ENCODE peak calls at places on chromosomes 16 and 17, in four cellular contexts. One of them, this sample, is unnamed. For H3K9me3 and H3K4me1, the result is how much of the 10 kb centered on the place peaks cover.

GRCh38 chr17:38507921-38508569 is 79.8 kb downstream of the ARHGAP23 start:
- DNase-seq in effector memory CD4-positive, alpha-beta T cell: no peak
- DNase-seq in lower lobe of right lung: no peak
- DNase-seq in tibial artery: no peak
- DNase-seq in this sample: no peak

GRCh38 chr17:50604470-50604869 is 30.2 kb upstream of the ABCC3 start:
- DNase-seq in effector memory CD4-positive, alpha-beta T cell: no peak
- DNase-seq in tibial artery: no peak
- DNase-seq in lower lobe of right lung: peak
- DNase-seq in this sample: no peak

GRCh38 chr17:74206332-74206818 is 2.9 kb downstream of the RPL38 start:
- DNase-seq in effector memory CD4-positive, alpha-beta T cell: no peak
- DNase-seq in tibial artery: no peak
- DNase-seq in lower lobe of right lung: no peak
- DNase-seq in this sample: no peak

GRCh38 chr17:40956401-40957254 is 10.1 kb downstream of the KRT39 start:
- DNase-seq in lower lobe of right lung: no peak
- DNase-seq in tibial artery: no peak
- DNase-seq in effector memory CD4-positive, alpha-beta T cell: no peak
- DNase-seq in this sample: no peak

GRCh38 chr17:51144266-51145022 is 8.9 kb upstream of the NME1 start:
- DNase-seq in lower lobe of right lung: no peak
- DNase-seq in tibial artery: no peak
- DNase-seq in effector memory CD4-positive, alpha-beta T cell: no peak
- DNase-seq in this sample: no peak

GRCh38 chr17:50487213-50488096 is 8.8 kb downstream of the RSAD1 start:
- DNase-seq in effector memory CD4-positive, alpha-beta T cell: no peak
- DNase-seq in tibial artery: no peak
- DNase-seq in lower lobe of right lung: no peak
- DNase-seq in this sample: no peak

GRCh38 chr17:63311416-63311937 is 134.6 kb downstream of the CYB561 start:
- DNase-seq in lower lobe of right lung: no peak
- DNase-seq in effector memory CD4-positive, alpha-beta T cell: no peak
- DNase-seq in tibial artery: no peak
- DNase-seq in this sample: no peak

GRCh38 chr17:72946126-72946525 is 146.4 kb downstream of the SLC39A11 start:
- DNase-seq in tibial artery: no peak
- DNase-seq in effector memory CD4-positive, alpha-beta T cell: no peak
- DNase-seq in lower lobe of right lung: no peak
- DNase-seq in this sample: no peak

GRCh38 chr16:66899945-66900688 is 18.6 kb downstream of the CDH16 start:
- DNase-seq in lower lobe of right lung: peak
- DNase-seq in tibial artery: peak
- DNase-seq in effector memory CD4-positive, alpha-beta T cell: no peak
- DNase-seq in this sample: no peak

GRCh38 chr17:74768069-74768762 is 7.9 kb downstream of the NAT9 start:
- DNase-seq in effector memory CD4-positive, alpha-beta T cell: no peak
- DNase-seq in tibial artery: peak
- DNase-seq in lower lobe of right lung: no peak
- DNase-seq in this sample: no peak

GRCh38 chr17:27379863-27380533 is 76.2 kb upstream of the KSR1 start:
- DNase-seq in tibial artery: peak
- DNase-seq in effector memory CD4-positive, alpha-beta T cell: no peak
- DNase-seq in lower lobe of right lung: peak
- DNase-seq in this sample: no peak

GRCh38 chr17:19460695-19461094 is 49.7 kb downstream of the RNF112 start:
- DNase-seq in effector memory CD4-positive, alpha-beta T cell: no peak
- DNase-seq in tibial artery: no peak
- DNase-seq in lower lobe of right lung: no peak
- DNase-seq in this sample: no peak

GRCh38 chr17:77258638-77259037 is 117.9 kb downstream of the SEC14L1 start:
- DNase-seq in effector memory CD4-positive, alpha-beta T cell: no peak
- DNase-seq in lower lobe of right lung: no peak
- DNase-seq in tibial artery: no peak
- DNase-seq in this sample: no peak

GRCh38 chr16:17416461-17417221 is 54.1 kb downstream of the XYLT1 start:
- DNase-seq in lower lobe of right lung: peak
- DNase-seq in tibial artery: no peak
- DNase-seq in effector memory CD4-positive, alpha-beta T cell: no peak
- DNase-seq in this sample: peak

GRCh38 chr17:61699694-61700093 is 108.7 kb upstream of the NACA2 start:
- DNase-seq in tibial artery: no peak
- DNase-seq in lower lobe of right lung: no peak
- DNase-seq in effector memory CD4-positive, alpha-beta T cell: no peak
- DNase-seq in this sample: no peak

GRCh38 chr17:61700252-61700651 is 109.2 kb upstream of the NACA2 start:
- DNase-seq in effector memory CD4-positive, alpha-beta T cell: no peak
- DNase-seq in lower lobe of right lung: no peak
- DNase-seq in tibial artery: no peak
- DNase-seq in this sample: no peak

GRCh38 chr17:61702450-61702849 is 111.4 kb upstream of the NACA2 start:
- DNase-seq in effector memory CD4-positive, alpha-beta T cell: no peak
- DNase-seq in lower lobe of right lung: no peak
- DNase-seq in tibial artery: no peak
- DNase-seq in this sample: no peak

GRCh38 chr17:61701978-61702377 is 111.0 kb upstream of the NACA2 start:
- DNase-seq in lower lobe of right lung: no peak
- DNase-seq in effector memory CD4-positive, alpha-beta T cell: no peak
- DNase-seq in tibial artery: no peak
- DNase-seq in this sample: no peak

GRCh38 chr17:61701334-61701733 is 110.3 kb upstream of the NACA2 start:
- DNase-seq in tibial artery: no peak
- DNase-seq in lower lobe of right lung: no peak
- DNase-seq in effector memory CD4-positive, alpha-beta T cell: no peak
- DNase-seq in this sample: no peak
- H3K9me3 ChIP-seq in tibial artery: under half
- H3K9me3 ChIP-seq in lower lobe of right lung: under half
- H3K9me3 ChIP-seq in effector memory CD4-positive, alpha-beta T cell: under half
- H3K9me3 ChIP-seq in this sample: under half

DNA sequence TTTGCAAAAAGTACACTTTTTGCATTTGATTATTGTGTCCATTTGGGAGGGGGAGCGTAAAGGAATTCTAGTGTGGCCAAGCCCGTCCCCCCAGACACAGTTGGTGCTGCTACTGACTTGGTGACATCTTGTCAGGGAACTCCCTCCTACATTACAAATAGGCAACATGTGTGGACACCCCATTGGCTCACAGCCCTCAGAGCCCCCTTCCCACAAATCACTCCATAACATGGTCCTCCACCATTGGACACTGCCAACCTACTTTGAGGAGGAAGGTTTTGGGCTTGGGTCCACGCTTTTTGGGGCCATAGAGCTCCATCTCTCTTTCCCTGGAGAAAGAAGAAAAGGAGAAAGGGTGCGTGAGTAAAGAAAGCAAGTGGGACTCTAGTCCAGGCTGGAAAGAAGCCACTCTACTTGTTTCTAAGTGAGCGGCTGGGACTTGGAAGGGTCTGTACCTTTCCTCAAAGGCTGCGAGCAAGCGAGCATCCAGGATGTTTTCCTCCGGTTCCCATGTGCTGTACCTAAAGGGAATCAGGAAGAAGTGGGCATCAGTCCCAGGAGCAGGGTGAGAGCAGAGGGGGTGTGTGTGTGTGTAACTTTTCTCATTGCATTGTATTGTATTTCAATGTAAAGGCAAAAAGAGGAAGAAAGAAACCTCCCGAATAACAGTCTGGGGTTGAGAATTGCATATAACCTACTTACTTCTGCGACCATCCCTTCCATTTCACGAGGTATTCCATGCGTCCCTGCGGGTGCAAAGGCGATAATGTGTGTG is 895 bp downstream of the CBX8 start:
- DNase-seq in lower lobe of right lung: no peak
- DNase-seq in effector memory CD4-positive, alpha-beta T cell: no peak
- DNase-seq in tibial artery: no peak
- DNase-seq in this sample: no peak
- H3K4me1 ChIP-seq in lower lobe of right lung: half or more
- H3K4me1 ChIP-seq in effector memory CD4-positive, alpha-beta T cell: half or more
- H3K4me1 ChIP-seq in tibial artery: under half
- H3K4me1 ChIP-seq in this sample: half or more

DNA sequence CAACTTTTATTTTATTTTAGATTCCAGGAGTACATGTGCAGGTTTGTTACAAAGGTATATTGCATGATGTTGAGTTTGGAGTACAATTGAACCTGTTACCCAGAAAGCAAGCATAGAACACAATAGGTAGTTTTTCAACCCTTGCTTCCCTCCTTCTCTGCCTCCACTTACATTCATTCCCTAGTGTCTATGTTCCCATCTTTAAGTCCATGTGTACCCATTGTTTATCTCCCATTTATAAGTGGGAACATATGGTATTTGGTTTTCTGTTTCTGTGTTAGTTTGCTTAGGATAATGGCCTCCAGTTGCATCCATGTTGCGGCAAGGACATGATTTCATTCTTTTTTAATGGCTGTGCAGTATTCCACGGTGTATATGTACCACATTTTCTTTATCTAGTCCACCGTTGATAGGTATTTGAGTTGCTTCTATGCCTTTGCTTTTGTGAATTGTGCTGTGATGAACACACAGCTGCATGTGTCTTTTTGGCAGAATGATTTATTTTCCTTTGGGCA is 114.0 kb upstream of the NACA2 start:
- DNase-seq in effector memory CD4-positive, alpha-beta T cell: no peak
- DNase-seq in tibial artery: no peak
- DNase-seq in lower lobe of right lung: no peak
- DNase-seq in this sample: no peak
- H3K9me3 ChIP-seq in effector memory CD4-positive, alpha-beta T cell: under half
- H3K9me3 ChIP-seq in tibial artery: under half
- H3K9me3 ChIP-seq in lower lobe of right lung: under half
- H3K9me3 ChIP-seq in this sample: under half

GRCh38 chr16:2024026-2024425 is 2.7 kb upstream of the NHERF2 start:
- DNase-seq in effector memory CD4-positive, alpha-beta T cell: no peak
- DNase-seq in lower lobe of right lung: no peak
- DNase-seq in tibial artery: no peak
- DNase-seq in this sample: no peak

GRCh38 chr16:2022723-2023097 is 3.1 kb downstream of the NPW start:
- DNase-seq in effector memory CD4-positive, alpha-beta T cell: no peak
- DNase-seq in tibial artery: no peak
- DNase-seq in lower lobe of right lung: no peak
- DNase-seq in this sample: no peak

GRCh38 chr16:2025251-2025650 is 1.5 kb upstream of the NHERF2 start:
- DNase-seq in tibial artery: no peak
- DNase-seq in lower lobe of right lung: no peak
- DNase-seq in effector memory CD4-positive, alpha-beta T cell: no peak
- DNase-seq in this sample: no peak

GRCh38 chr16:2025878-2026460 is 733 bp upstream of the NHERF2 start:
- DNase-seq in lower lobe of right lung: no peak
- DNase-seq in effector memory CD4-positive, alpha-beta T cell: no peak
- DNase-seq in tibial artery: no peak
- DNase-seq in this sample: no peak

GRCh38 chr16:2023098-2023925 is 3.4 kb upstream of the NHERF2 start:
- DNase-seq in tibial artery: peak
- DNase-seq in effector memory CD4-positive, alpha-beta T cell: peak
- DNase-seq in lower lobe of right lung: peak
- DNase-seq in this sample: peak
- H3K4me1 ChIP-seq in tibial artery: under half
- H3K4me1 ChIP-seq in effector memory CD4-positive, alpha-beta T cell: under half
- H3K4me1 ChIP-seq in lower lobe of right lung: half or more
- H3K4me1 ChIP-seq in this sample: under half

GRCh38 chr16:70430667-70431536 is 8.0 kb downstream of the ST3GAL2 start:
- DNase-seq in tibial artery: no peak
- DNase-seq in lower lobe of right lung: peak
- DNase-seq in effector memory CD4-positive, alpha-beta T cell: peak
- DNase-seq in this sample: peak

GRCh38 chr16:70432304-70432799 is 6.5 kb downstream of the ST3GAL2 start:
- DNase-seq in tibial artery: no peak
- DNase-seq in lower lobe of right lung: no peak
- DNase-seq in effector memory CD4-positive, alpha-beta T cell: no peak
- DNase-seq in this sample: no peak

GRCh38 chr16:70432800-70433455 is 6.0 kb downstream of the ST3GAL2 start:
- DNase-seq in tibial artery: no peak
- DNase-seq in effector memory CD4-positive, alpha-beta T cell: no peak
- DNase-seq in lower lobe of right lung: peak
- DNase-seq in this sample: no peak

GRCh38 chr16:70434489-70435260 is 4.2 kb downstream of the ST3GAL2 start:
- DNase-seq in lower lobe of right lung: no peak
- DNase-seq in effector memory CD4-positive, alpha-beta T cell: no peak
- DNase-seq in tibial artery: no peak
- DNase-seq in this sample: no peak

GRCh38 chr16:70433456-70434103 is 5.3 kb downstream of the ST3GAL2 start:
- DNase-seq in tibial artery: peak
- DNase-seq in lower lobe of right lung: no peak
- DNase-seq in effector memory CD4-positive, alpha-beta T cell: no peak
- DNase-seq in this sample: no peak
- H3K9me3 ChIP-seq in tibial artery: under half
- H3K9me3 ChIP-seq in lower lobe of right lung: under half
- H3K9me3 ChIP-seq in effector memory CD4-positive, alpha-beta T cell: under half
- H3K9me3 ChIP-seq in this sample: under half

This sample was measured in CD8-positive, alpha-beta T cell.